ENCODE peak calls at places on chromosomes 6 and 20, in five cellular contexts. A, B, D, X and V are unnamed samples.

GRCh38 chr20:14997791-14998190 is 660.4 kb upstream of the FLRT3 start:
- DNase-seq in D (no peak), X (no peak), B (no peak), A (no peak), V (no peak)

GRCh38 chr6:56764081-56764566 is 121.4 kb upstream of the DST start:
- DNase-seq in X (peak), B (no peak), A (no peak), D (no peak), V (no peak)

GRCh38 chr6:40879169-40879568 is 159.9 kb downstream of the UNC5CL start:
- DNase-seq in B (no peak), D (no peak), X (no peak), A (no peak), V (no peak)

GRCh38 chr6:117459447-117459944 is 23.0 kb upstream of the DCBLD1 start:
- DNase-seq in B (no peak), D (no peak), X (no peak), A (no peak), V (no peak)

GRCh38 chr6:144886682-144887081 is 601.5 kb downstream of the UTRN start:
- DNase-seq in D (no peak), X (no peak), A (no peak), B (peak), V (no peak)

GRCh38 chr20:53947501-53948195 is 122.7 kb downstream of the BCAS1 start:
- DNase-seq in X (no peak), A (no peak), D (no peak), B (no peak), V (no peak)

GRCh38 chr6:52407467-52407866 is 12.7 kb upstream of the EFHC1 start:
- DNase-seq in D (no peak), A (no peak), B (peak), X (no peak), V (no peak)

GRCh38 chr6:158060447-158061360 is 79.0 kb downstream of the SYNJ2 start:
- DNase-seq in A (peak), B (no peak), X (no peak), D (peak), V (no peak)

GRCh38 chr20:59661141-59661540 is 56.8 kb downstream of the PHACTR3 start:
- DNase-seq in D (no peak), A (no peak), B (no peak), X (no peak), V (no peak)

GRCh38 chr6:145964948-145965366 is 799 bp upstream of the SHPRH start:
- DNase-seq in A (no peak), B (no peak), X (no peak), D (no peak), V (no peak)

GRCh38 chr6:111468329-111469012 is 14.5 kb downstream of the REV3L start:
- DNase-seq in B (no peak), X (no peak), A (no peak), D (no peak), V (no peak)

GRCh38 chr20:53949319-53949839 is 121.0 kb downstream of the BCAS1 start:
- DNase-seq in D (peak), X (no peak), B (no peak), A (no peak), V (peak)

GRCh38 chr6:153963352-153963751 is 75.7 kb upstream of the OPRM1 start:
- DNase-seq in A (no peak), B (no peak), X (no peak), D (no peak), V (no peak)

GRCh38 chr6:165883851-165884640 is 221.0 kb upstream of the PDE10A start:
- DNase-seq in X (no peak), D (no peak), A (no peak), B (no peak), V (no peak)

DNA sequence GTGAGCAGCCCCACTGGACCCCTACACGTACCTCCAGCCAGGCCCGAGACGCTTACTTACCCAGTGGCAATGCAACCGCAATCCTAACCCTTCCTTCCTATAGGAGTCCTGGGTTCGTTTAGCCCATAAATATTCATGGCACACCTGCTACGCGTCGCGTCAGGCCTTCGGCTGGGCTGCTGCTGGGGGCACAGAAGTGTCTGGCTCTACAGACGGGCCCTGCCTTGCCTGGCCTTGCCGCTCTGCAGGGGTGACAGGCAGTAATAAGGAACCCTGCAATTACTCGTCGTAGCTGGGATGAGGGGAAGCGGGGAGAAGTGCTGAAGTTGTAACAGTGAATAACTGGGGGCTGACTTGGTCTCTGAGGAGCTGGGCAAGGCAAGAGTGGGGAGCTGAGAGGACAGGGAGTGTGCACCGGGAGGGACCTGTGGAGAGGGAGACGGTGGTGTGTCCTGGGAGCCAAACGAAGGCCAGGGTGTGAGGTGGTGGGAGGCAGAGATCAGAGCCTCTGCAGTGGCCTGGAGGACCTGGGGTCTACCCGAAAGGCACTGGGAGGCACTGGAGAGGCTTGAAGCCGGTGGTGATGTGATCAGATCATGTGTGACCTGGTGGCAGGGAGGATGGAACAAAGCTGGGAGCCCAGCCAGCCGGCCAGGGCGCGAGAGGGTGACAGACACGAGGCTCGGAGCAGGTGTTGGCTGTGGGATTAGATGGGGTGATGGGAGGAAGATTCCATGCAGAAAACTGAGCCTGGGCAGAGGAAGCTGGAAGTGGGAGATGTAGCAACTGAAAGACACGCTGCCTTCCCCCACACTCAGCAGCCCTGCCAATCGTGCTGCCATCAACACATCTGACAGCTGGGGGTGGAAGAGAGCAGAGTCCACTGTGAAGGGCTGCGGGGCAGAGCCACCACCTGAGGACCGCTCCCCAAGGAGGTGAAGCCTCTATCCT is 36.4 kb downstream of the PSMG4 start:
- DNase-seq in A (no peak), D (peak), B (no peak), X (no peak), V (no peak)
- TF ChIP-seq CTCF in A (no peak), D (peak), B (no peak), X (peak), V (no peak)

DNA sequence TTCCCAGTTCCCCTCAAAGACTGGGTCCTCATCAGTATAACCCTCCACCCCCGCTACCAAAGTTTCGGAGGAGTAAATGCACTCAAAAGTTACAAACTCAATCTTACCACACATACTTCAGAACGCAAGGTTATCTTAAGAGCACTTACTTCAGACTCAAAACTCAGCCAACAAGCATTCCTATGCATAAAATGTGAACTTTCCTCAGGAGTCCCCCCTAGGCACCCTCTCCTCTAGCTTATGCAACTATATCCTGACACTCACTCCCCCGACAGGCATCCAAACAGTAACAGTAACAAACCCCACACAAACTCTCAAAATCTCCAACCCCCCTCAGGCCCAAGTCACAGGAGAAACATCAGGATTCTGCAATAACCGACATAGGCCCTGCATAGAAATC is 11.2 kb upstream of the ADTRP start:
- DNase-seq in X (no peak), D (no peak), B (peak), A (no peak), V (no peak)
- TF ChIP-seq CTCF in X (no peak), D (no peak), B (no peak), A (no peak), V (no peak)

GRCh38 chr6:121680058-121680457 is 244.6 kb downstream of the GJA1 start:
- DNase-seq in X (no peak), D (no peak), A (no peak), B (no peak), V (no peak)
- TF ChIP-seq CTCF in X (peak), D (no peak), A (no peak), B (peak), V (no peak)

GRCh38 chr20:3248993-3249347 is 10.0 kb upstream of the SLC4A11 start:
- DNase-seq in B (no peak), A (no peak), X (no peak), D (no peak), V (no peak)

GRCh38 chr20:3251806-3252205 is 12.8 kb upstream of the SLC4A11 start:
- DNase-seq in A (no peak), D (no peak), X (no peak), B (no peak), V (no peak)

GRCh38 chr20:3247638-3248037 is 8.6 kb upstream of the SLC4A11 start:
- DNase-seq in B (no peak), A (no peak), X (no peak), D (no peak), V (no peak)

GRCh38 chr20:3248167-3248992 is 9.4 kb upstream of the SLC4A11 start:
- DNase-seq in A (no peak), D (peak), B (peak), X (no peak), V (no peak)

GRCh38 chr20:3250091-3250504 is 11.1 kb upstream of the SLC4A11 start:
- DNase-seq in D (no peak), B (peak), A (no peak), X (no peak), V (no peak)
- TF ChIP-seq CTCF in D (no peak), B (peak), A (peak), X (peak), V (no peak)

GRCh38 chr6:109290143-109290931 is 91.9 kb downstream of the CD164 start:
- DNase-seq in B (no peak), D (no peak), X (no peak), A (no peak), V (no peak)

GRCh38 chr6:109282732-109283131 is 99.5 kb downstream of the CD164 start:
- DNase-seq in A (no peak), D (no peak), B (no peak), X (no peak), V (no peak)

GRCh38 chr6:109279628-109280027 is 102.6 kb downstream of the CD164 start:
- DNase-seq in B (no peak), A (no peak), X (no peak), D (no peak), V (no peak)

GRCh38 chr6:109284675-109285074 is 97.6 kb downstream of the CD164 start:
- DNase-seq in A (no peak), B (no peak), D (no peak), X (no peak), V (no peak)
- TF ChIP-seq CTCF in A (no peak), B (no peak), D (no peak), X (no peak), V (no peak)